ENCODE peak calls at places on chromosomes 2 and 18, in four cellular contexts. K is GM12878, L is K562, D is HepG2. W is an unnamed sample.

GRCh38 chr2:127074358-127074757 is 32.6 kb downstream of the BIN1 start:
- DNase-seq in K (no peak), L (no peak), D (no peak), W (no peak)

GRCh38 chr18:77733292-77733903 is 483.8 kb downstream of the GALR1 start:
- DNase-seq in K (no peak), L (peak; percentile 2), D (no peak), W (peak; percentile 15)

GRCh38 chr2:84963692-84964405 is 7.1 kb upstream of the KCMF1 start:
- DNase-seq in K (no peak), L (no peak), D (peak; percentile 99), W (no peak)

GRCh38 chr2:128284037-128284441 is 34.6 kb downstream of the HS6ST1 start:
- DNase-seq in K (no peak), L (no peak), D (no peak), W (no peak)

GRCh38 chr2:9909106-9909505 is 42.4 kb upstream of the GRHL1 start:
- DNase-seq in K (no peak), L (no peak), D (no peak), W (no peak)

GRCh38 chr2:137888845-137889244 is 75.4 kb upstream of the HNMT start:
- DNase-seq in K (no peak), L (peak; percentile 46), D (peak; percentile 63), W (peak; percentile 13)

GRCh38 chr2:100818606-100819364 is 1.2 kb upstream of the NPAS2 start:
- DNase-seq in K (no peak), L (no peak), D (peak; percentile 78), W (peak; percentile 76)

GRCh38 chr2:242022550-242023290 is 153.2 kb downstream of the RTP5 start:
- DNase-seq in K (no peak), L (no peak), D (peak; percentile 36), W (no peak)

GRCh38 chr2:9333591-9334171 is 89.6 kb downstream of the ITGB1BP1 start:
- DNase-seq in K (no peak), L (peak; percentile 79), D (peak; percentile 84), W (no peak)

GRCh38 chr2:189581354-189582139 is 961 bp upstream of the SLC40A1 start:
- DNase-seq in K (no peak), L (peak; percentile 90), D (peak; percentile 62), W (no peak)

GRCh38 chr18:26920644-26921043 is 55.1 kb upstream of the AQP4 start:
- DNase-seq in K (no peak), L (no peak), D (no peak), W (no peak)

GRCh38 chr18:7198326-7198725 is 32.6 kb upstream of the LRRC30 start:
- DNase-seq in K (no peak), L (no peak), D (no peak), W (no peak)

GRCh38 chr2:16644204-16644925 is 21.3 kb downstream of the CYRIA start:
- DNase-seq in K (no peak), L (peak; percentile 33), D (no peak), W (no peak)

GRCh38 chr2:217361491-217361890 is 501.6 kb upstream of the TNP1 start:
- DNase-seq in K (no peak), L (no peak), D (no peak), W (no peak)

GRCh38 chr2:61125123-61125710 is 36.8 kb upstream of the C2orf74 start:
- DNase-seq in K (peak; percentile 11), L (no peak), D (no peak), W (no peak)

GRCh38 chr2:218898109-218898878 is 17.6 kb downstream of the WNT10A start:
- DNase-seq in K (no peak), L (peak; percentile 72), D (peak; percentile 33), W (peak; percentile 68)

GRCh38 chr2:30253873-30254691 is 22.7 kb downstream of the LBH start:
- DNase-seq in K (no peak), L (peak; percentile 79), D (no peak), W (no peak)

GRCh38 chr2:68911246-68911645 is 40.0 kb upstream of the BMP10 start:
- DNase-seq in K (no peak), L (no peak), D (no peak), W (no peak)

GRCh38 chr2:215998636-215999035 is 14.7 kb downstream of the MREG start:
- DNase-seq in K (no peak), L (no peak), D (no peak), W (no peak)

GRCh38 chr2:105252271-105252670 is 10.7 kb downstream of the GPR45 start:
- DNase-seq in K (no peak), L (no peak), D (no peak), W (no peak)

GRCh38 chr18:63207825-63208224 is 111.7 kb downstream of the BCL2 start:
- DNase-seq in K (no peak), L (no peak), D (no peak), W (no peak)

GRCh38 chr2:101781730-101782426 is 84.4 kb downstream of the MAP4K4 start:
- DNase-seq in K (no peak), L (no peak), D (no peak), W (no peak)

GRCh38 chr2:100699131-100699530 is 120.8 kb upstream of the NPAS2 start:
- DNase-seq in K (no peak), L (no peak), D (no peak), W (peak; percentile 20)

GRCh38 chr2:19667085-19667484 is 234.7 kb downstream of the TTC32 start:
- DNase-seq in K (no peak), L (no peak), D (no peak), W (no peak)

GRCh38 chr2:62423883-62424458 is 82.0 kb downstream of the TMEM17 start:
- DNase-seq in K (no peak), L (no peak), D (no peak), W (no peak)

GRCh38 chr2:96090527-96090926 is 25.8 kb downstream of the ADRA2B start:
- DNase-seq in K (no peak), L (no peak), D (no peak), W (no peak)

GRCh38 chr2:96090181-96090500 is 26.2 kb downstream of the ADRA2B start:
- DNase-seq in K (no peak), L (no peak), D (no peak), W (no peak)

GRCh38 chr2:96092580-96092877 is 23.8 kb downstream of the ADRA2B start:
- DNase-seq in K (no peak), L (no peak), D (no peak), W (no peak)

GRCh38 chr2:96091711-96092579 is 24.4 kb downstream of the ADRA2B start:
- DNase-seq in K (no peak), L (no peak), D (no peak), W (no peak)

DNA sequence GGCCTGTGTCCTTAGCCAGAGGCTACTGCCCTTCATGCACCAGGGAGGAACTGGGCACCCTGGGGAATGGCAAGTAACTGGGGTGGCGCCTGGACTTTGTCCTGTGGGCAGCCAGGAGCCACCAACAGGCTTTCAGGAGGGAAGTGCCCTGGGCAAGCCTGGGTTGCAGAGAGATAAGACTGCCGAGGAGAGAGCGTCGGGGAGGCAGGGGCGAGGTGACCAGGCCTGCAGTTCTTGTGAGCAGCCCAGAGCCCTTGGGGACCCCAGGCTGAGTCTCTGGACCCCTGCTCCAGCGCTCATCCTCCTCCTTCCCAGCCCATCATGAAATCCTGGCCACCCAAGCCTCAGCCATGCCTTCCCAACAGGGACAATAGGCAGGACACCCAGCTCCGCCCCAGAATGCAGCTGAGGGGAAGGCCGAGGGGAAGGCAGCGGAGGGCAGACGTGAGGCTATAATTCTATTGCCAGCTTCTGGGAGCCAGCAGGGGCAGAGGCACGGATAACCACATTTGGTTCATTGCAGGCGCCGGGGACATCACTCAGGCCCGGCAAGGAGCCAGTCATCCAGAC is 25.1 kb downstream of the ADRA2B start:
- DNase-seq in K (no peak), L (no peak), D (no peak), W (no peak)
- TF ChIP-seq CBX5 in K (no peak), L (no peak), D (no peak), W (no peak)

GRCh38 chr2:170587937-170588336 is 127.2 kb upstream of the SP5 start:
- DNase-seq in K (no peak), L (peak; percentile 20), D (no peak), W (no peak)

GRCh38 chr2:170582747-170583463 is 132.2 kb upstream of the SP5 start:
- DNase-seq in K (no peak), L (no peak), D (no peak), W (no peak)

GRCh38 chr2:170588729-170589128 is 126.4 kb upstream of the SP5 start:
- DNase-seq in K (no peak), L (no peak), D (no peak), W (no peak)

GRCh38 chr2:170585067-170585466 is 130.1 kb upstream of the SP5 start:
- DNase-seq in K (no peak), L (no peak), D (no peak), W (no peak)

DNA sequence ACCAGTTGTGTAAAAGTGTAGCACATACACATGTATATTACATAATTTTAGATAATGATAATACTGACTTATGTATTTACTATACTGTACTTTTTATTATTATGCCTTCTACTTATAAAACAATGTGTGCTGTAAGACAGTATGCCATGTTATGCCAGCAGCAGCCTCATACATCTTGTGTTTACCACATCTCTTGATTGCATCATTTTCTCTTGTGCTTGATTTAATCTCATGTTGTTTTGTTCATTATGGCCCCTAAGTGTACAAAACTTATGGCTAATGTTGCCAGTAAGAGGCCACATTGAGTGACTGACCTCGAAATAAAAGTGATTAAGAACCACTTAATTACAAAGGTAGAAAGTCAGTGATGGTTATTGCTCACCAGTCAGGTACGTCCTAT is 128.0 kb upstream of the SP5 start:
- DNase-seq in K (no peak), L (no peak), D (no peak), W (no peak)
- TF ChIP-seq CBX5 in K (no peak), L (no peak), D (no peak), W (no peak)

GRCh38 chr18:36185157-36185556 is 2.1 kb upstream of the MOCOS start:
- DNase-seq in K (no peak), L (no peak), D (no peak), W (no peak)

GRCh38 chr18:36187138-36187825 is at the start of gene MOCOS:
- DNase-seq in K (no peak), L (peak; percentile 91), D (peak; percentile 68), W (no peak)

GRCh38 chr18:36187826-36188721 is 777 bp downstream of the MOCOS start:
- DNase-seq in K (no peak), L (peak; percentile 38), D (peak; percentile 52), W (no peak)

GRCh38 chr18:36185901-36186460 is 1.3 kb upstream of the MOCOS start:
- DNase-seq in K (no peak), L (no peak), D (no peak), W (no peak)

GRCh38 chr18:36186461-36187137 is 698 bp upstream of the MOCOS start:
- DNase-seq in K (no peak), L (peak; percentile 65), D (peak; percentile 41), W (no peak)
- TF ChIP-seq CBX5 in K (no peak), L (no peak), D (no peak), W (no peak)

DNA sequence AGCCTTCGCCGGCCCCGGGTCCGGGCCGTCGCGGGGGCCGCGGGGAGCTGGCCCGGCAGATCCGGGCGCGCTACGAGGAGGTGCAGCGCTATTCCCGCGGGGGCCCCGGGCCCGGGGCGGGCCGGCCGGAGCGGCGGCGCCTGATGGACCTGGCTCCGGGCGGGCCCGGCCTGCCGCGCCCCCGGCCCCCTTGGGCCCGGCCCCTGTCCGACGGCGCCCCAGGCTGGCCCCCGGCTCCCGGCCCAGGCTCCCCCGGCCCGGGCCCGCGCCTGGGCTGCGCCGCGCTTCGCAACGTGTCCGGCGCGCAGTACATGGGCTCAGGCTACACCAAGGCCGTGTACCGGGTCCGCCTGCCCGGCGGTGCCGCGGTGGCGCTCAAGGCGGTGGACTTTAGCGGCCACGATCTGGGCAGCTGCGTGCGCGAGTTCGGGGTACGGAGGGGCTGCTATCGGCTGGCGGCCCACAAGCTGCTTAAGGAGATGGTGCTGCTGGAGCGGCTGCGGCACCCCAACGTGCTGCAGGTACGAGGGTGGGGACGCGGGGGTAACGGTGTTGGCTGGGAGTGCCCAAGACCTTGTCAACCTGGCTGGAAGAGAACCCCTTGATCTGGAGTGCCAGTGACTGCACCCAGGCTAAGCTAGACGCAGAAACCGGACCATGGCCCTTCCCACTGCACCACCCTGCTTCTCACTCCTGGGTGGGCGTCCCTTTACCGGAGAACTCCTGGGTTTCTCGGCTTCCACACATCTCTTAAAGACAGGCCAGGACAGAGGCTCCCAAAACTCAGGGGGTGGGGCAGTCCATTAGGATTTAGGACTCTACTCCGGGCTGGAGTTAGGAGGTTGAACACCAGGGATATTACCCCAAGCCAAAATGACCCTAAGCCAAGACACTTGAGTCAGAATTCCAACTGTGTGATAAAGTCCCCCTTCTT is 764 bp downstream of the PKDCC start:
- DNase-seq in K (no peak), L (no peak), D (no peak), W (no peak)
- TF ChIP-seq CBX5 in K (no peak), L (no peak), D (peak; percentile 42), W (no peak)

W was measured in H1.